ENCODE peak calls at places on chromosome 3, in seven cellular contexts. N is HFFc6, D is fibroblast of mammary gland, H is Panc1, E is vagina, K is nephron progenitor cell, F is Peyer's patch. U is an unnamed sample.

GRCh38 chr3:149630806-149631205 is 27.0 kb downstream of the WWTR1 start:
- DNase-seq in N (no peak), D (no peak), H (no peak), E (no peak), K (no peak), F (no peak), U (no peak)

GRCh38 chr3:189588061-189588817 is 43.0 kb upstream of the TP63 start:
- DNase-seq in N (peak; percentile 57), D (peak; percentile 94), H (no peak), E (no peak), K (no peak), F (no peak), U (no peak)

GRCh38 chr3:181952221-181952620 is 240.5 kb downstream of the SOX2 start:
- DNase-seq in N (no peak), D (no peak), H (no peak), E (no peak), K (no peak), F (no peak), U (no peak)

GRCh38 chr3:98099848-98100247 is 12.9 kb downstream of the OR5AC2 start:
- DNase-seq in N (no peak), D (no peak), H (no peak), E (no peak), K (no peak), F (no peak), U (no peak)

GRCh38 chr3:177294221-177294620 is 96.9 kb upstream of the TBL1XR1 start:
- DNase-seq in N (peak; percentile 19), D (peak; percentile 52), H (no peak), E (no peak), K (no peak), F (no peak), U (no peak)

GRCh38 chr3:117399311-117400068 is 689.9 kb downstream of the TUSC7 start:
- DNase-seq in N (no peak), D (peak; percentile 28), H (no peak), E (no peak), K (no peak), F (no peak), U (no peak)

GRCh38 chr3:16504242-16504641 is 9.3 kb downstream of the RFTN1 start:
- DNase-seq in N (peak; percentile 10), D (peak; percentile 14), H (no peak), E (no peak), K (no peak), F (no peak), U (peak; percentile 48)

GRCh38 chr3:186643493-186643892 is 3.3 kb downstream of the FETUB start:
- DNase-seq in N (no peak), D (no peak), H (no peak), E (no peak), K (no peak), F (no peak), U (no peak)

GRCh38 chr3:99474776-99475175 is 163.6 kb upstream of the COL8A1 start:
- DNase-seq in N (peak; percentile 14), D (no peak), H (no peak), E (no peak), K (no peak), F (no peak), U (no peak)

GRCh38 chr3:169811606-169812123 is 1.0 kb upstream of the LRRIQ4 start:
- DNase-seq in N (peak; percentile 60), D (peak; percentile 82), H (no peak), E (no peak), K (no peak), F (no peak), U (no peak)

GRCh38 chr3:150346956-150347863 is 60.9 kb upstream of the TSC22D2 start:
- DNase-seq in N (no peak), D (peak; percentile 55), H (no peak), E (no peak), K (no peak), F (no peak), U (no peak)

GRCh38 chr3:100008081-100008698 is 106.1 kb downstream of the FILIP1L start:
- DNase-seq in N (no peak), D (no peak), H (no peak), E (no peak), K (no peak), F (no peak), U (no peak)

GRCh38 chr3:8842293-8842692 is 72.9 kb upstream of the OXTR start:
- DNase-seq in N (no peak), D (no peak), H (no peak), E (no peak), K (no peak), F (no peak), U (no peak)

GRCh38 chr3:71022552-71023335 is 560.8 kb downstream of the FOXP1 start:
- DNase-seq in N (peak; percentile 20), D (peak; percentile 43), H (no peak), E (no peak), K (no peak), F (no peak), U (no peak)
- TF ChIP-seq CTCF in N (peak; percentile 62), D (peak; percentile 42), H (peak; percentile 17), E (no peak), K (no peak), F (no peak), U (no peak)

GRCh38 chr3:132211896-132212295 is 105.3 kb upstream of the ACP3 start:
- DNase-seq in N (no peak), D (no peak), H (no peak), E (no peak), K (no peak), F (no peak), U (no peak)

GRCh38 chr3:132209860-132210259 is 107.3 kb upstream of the ACP3 start:
- DNase-seq in N (no peak), D (no peak), H (no peak), E (no peak), K (no peak), F (no peak), U (no peak)

GRCh38 chr3:132205609-132206008 is 111.6 kb upstream of the ACP3 start:
- DNase-seq in N (no peak), D (no peak), H (no peak), E (no peak), K (no peak), F (no peak), U (no peak)

DNA sequence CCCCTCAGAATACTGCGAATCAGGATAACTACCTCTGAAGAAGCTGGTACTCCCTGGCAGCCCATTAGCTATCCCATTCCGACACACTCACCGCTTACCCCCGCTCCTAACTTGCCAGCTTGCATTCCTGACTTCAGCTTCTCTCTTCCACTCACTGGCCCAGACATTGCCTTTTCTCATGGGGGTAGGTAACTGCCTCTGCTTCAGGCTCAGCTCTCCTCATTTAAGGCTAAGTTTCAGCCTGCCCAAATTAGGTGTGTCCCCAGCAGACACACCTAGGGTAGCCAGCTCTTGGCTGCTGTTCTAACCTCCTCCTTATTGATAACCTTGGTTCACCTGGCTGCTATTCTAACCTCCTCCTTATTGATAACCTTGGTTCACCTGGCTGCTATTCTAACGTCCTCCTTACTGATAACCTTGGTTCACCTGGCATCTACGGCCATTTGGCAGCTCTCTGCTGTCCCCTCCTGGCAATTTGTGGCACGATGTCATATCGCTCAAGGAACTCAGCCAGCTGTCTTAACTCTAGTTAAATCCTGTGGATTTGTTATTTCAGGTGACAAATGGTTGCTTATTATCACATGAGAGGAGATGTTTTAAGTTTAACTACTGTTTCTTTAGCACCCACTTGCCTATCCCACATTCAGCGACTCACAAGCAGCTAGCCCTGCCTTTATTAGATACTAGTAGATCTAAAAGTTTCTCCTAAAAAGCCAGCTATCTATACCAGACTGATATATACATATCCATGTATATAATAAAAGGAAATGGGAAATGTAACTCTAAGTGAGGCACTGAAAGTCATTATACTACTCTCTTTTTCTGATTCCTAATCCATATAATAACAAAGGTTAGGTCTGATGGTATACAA is 106.5 kb upstream of the ACP3 start:
- DNase-seq in N (no peak), D (no peak), H (peak; percentile 18), E (no peak), K (peak; percentile 38), F (peak; percentile 63), U (no peak)
- TF ChIP-seq CTCF in N (peak; percentile 70), D (peak; percentile 59), H (peak; percentile 84), E (no peak), K (peak; percentile 75), F (peak; percentile 70), U (peak; percentile 18)

GRCh38 chr3:159091936-159092335 is 290.1 kb downstream of the MFSD1 start:
- DNase-seq in N (no peak), D (peak; percentile 16), H (no peak), E (no peak), K (no peak), F (no peak), U (no peak)
- TF ChIP-seq CTCF in N (no peak), D (peak; percentile 18), H (peak; percentile 15), E (no peak), K (no peak), F (no peak), U (no peak)

GRCh38 chr3:52845691-52846426 is 11.0 kb upstream of the MUSTN1 start:
- DNase-seq in N (no peak), D (no peak), H (no peak), E (no peak), K (peak; percentile 22), F (peak; percentile 40), U (no peak)
- TF ChIP-seq CTCF in N (peak; percentile 79), D (peak; percentile 32), H (peak; percentile 35), E (no peak), K (no peak), F (no peak), U (peak; percentile 76)

GRCh38 chr3:58135712-58136543 is 74.8 kb downstream of the DNASE1L3 start:
- DNase-seq in N (no peak), D (peak; percentile 11), H (no peak), E (no peak), K (no peak), F (no peak), U (no peak)
- TF ChIP-seq CTCF in N (peak; percentile 66), D (peak; percentile 39), H (peak; percentile 43), E (no peak), K (no peak), F (peak; percentile 16), U (peak; percentile 27)

GRCh38 chr3:52391096-52391495 is 53.8 kb downstream of the SEMA3G start:
- DNase-seq in N (no peak), D (no peak), H (no peak), E (no peak), K (no peak), F (no peak), U (no peak)

GRCh38 chr3:52387481-52387880 is 57.4 kb downstream of the SEMA3G start:
- DNase-seq in N (no peak), D (no peak), H (no peak), E (no peak), K (no peak), F (no peak), U (no peak)

GRCh38 chr3:52388348-52388821 is 56.5 kb downstream of the SEMA3G start:
- DNase-seq in N (no peak), D (no peak), H (no peak), E (no peak), K (no peak), F (no peak), U (no peak)

GRCh38 chr3:52392216-52392930 is 52.5 kb downstream of the SEMA3G start:
- DNase-seq in N (no peak), D (no peak), H (no peak), E (no peak), K (no peak), F (no peak), U (no peak)

GRCh38 chr3:52388933-52389332 is 56.0 kb downstream of the SEMA3G start:
- DNase-seq in N (no peak), D (no peak), H (no peak), E (no peak), K (no peak), F (no peak), U (no peak)
- TF ChIP-seq CTCF in N (no peak), D (no peak), H (no peak), E (no peak), K (no peak), F (no peak), U (no peak)

U was measured in CD14-positive monocyte.